ENCODE peak calls at places on chromosomes 5 and 9, in six cellular contexts. B, N, I, S, V and K are unnamed samples.

GRCh38 chr9:98873535-98874432 is 66.3 kb downstream of the GALNT12 start:
- DNase-seq in N (no peak), S (no peak), I (no peak), B (no peak), V (no peak), K (no peak)

GRCh38 chr5:1570975-1571374 is 47.2 kb upstream of the LPCAT1 start:
- DNase-seq in I (no peak), S (no peak), N (no peak), V (no peak), B (no peak), K (peak)

GRCh38 chr9:118236625-118237024 is 532.4 kb downstream of the TLR4 start:
- DNase-seq in V (no peak), N (no peak), I (no peak), S (no peak), B (no peak), K (no peak)

GRCh38 chr9:16131269-16131668 is 578.4 kb downstream of the CCDC171 start:
- DNase-seq in B (no peak), N (no peak), V (no peak), I (peak), S (no peak), K (no peak)

GRCh38 chr5:3596261-3596825 is 711 bp downstream of the IRX1 start:
- DNase-seq in I (peak), B (no peak), S (no peak), N (no peak), V (no peak), K (no peak)

GRCh38 chr5:37950436-37950835 is 110.6 kb upstream of the GDNF start:
- DNase-seq in V (no peak), B (no peak), I (no peak), S (no peak), N (no peak), K (no peak)

GRCh38 chr9:101536938-101537337 is 3.3 kb downstream of the RNF20 start:
- DNase-seq in B (peak), N (no peak), S (no peak), I (peak), V (no peak), K (no peak)

GRCh38 chr5:40630166-40630565 is 49.5 kb upstream of the PTGER4 start:
- DNase-seq in B (no peak), S (no peak), V (no peak), N (no peak), I (no peak), K (no peak)

GRCh38 chr5:78364005-78364404 is 3.6 kb downstream of the SCAMP1 start:
- DNase-seq in I (no peak), B (no peak), S (no peak), V (no peak), N (peak), K (no peak)

GRCh38 chr5:93790401-93790800 is 49.0 kb upstream of the POU5F2 start:
- DNase-seq in I (no peak), V (no peak), N (no peak), B (no peak), S (no peak), K (peak)

GRCh38 chr9:38680827-38681226 is 39.1 kb downstream of the FAM240B start:
- DNase-seq in V (no peak), I (no peak), S (no peak), N (no peak), B (no peak), K (no peak)

GRCh38 chr9:18595597-18595996 is 121.6 kb downstream of the ADAMTSL1 start:
- DNase-seq in B (no peak), N (no peak), V (no peak), S (no peak), I (no peak), K (no peak)

GRCh38 chr9:115531410-115532130 is 413.6 kb upstream of the TNC start:
- DNase-seq in N (no peak), S (no peak), B (no peak), I (no peak), V (no peak), K (no peak)

GRCh38 chr5:61401726-61402125 is 69.7 kb downstream of the ZSWIM6 start:
- DNase-seq in N (no peak), V (no peak), S (no peak), B (no peak), I (no peak), K (no peak)